ENCODE peak calls at places on chromosomes 11 and 22, in five cellular contexts. J is lower leg skin, A is body of pancreas, F is IMR-90, S is ovary. Y is an unnamed sample.

GRCh38 chr22:28450109-28450508 is 229.5 kb downstream of the TTC28 start:
- DNase-seq in J (no peak), A (no peak), F (peak), S (no peak), Y (no peak)

GRCh38 chr22:20524004-20524481 is 16.6 kb downstream of the MED15 start:
- DNase-seq in J (no peak), A (no peak), F (peak), S (no peak), Y (no peak)

GRCh38 chr22:43820671-43821305 is 8.7 kb upstream of the EFCAB6 start:
- DNase-seq in J (no peak), A (no peak), F (no peak), S (no peak), Y (no peak)

GRCh38 chr11:133040289-133040893 is 491.9 kb downstream of the OPCML start:
- DNase-seq in J (no peak), A (no peak), F (peak), S (no peak), Y (no peak)

GRCh38 chr11:72328366-72329224 is 84.6 kb upstream of the PHOX2A start:
- DNase-seq in J (no peak), A (no peak), F (peak), S (no peak), Y (no peak)

GRCh38 chr11:116948375-116948774 is 111.0 kb upstream of the APOA1 start:
- DNase-seq in J (no peak), A (no peak), F (peak), S (no peak), Y (no peak)

GRCh38 chr11:11396290-11397042 is 43.4 kb upstream of the CSNK2A3 start:
- DNase-seq in J (no peak), A (no peak), F (peak), S (no peak), Y (no peak)

GRCh38 chr11:34379081-34379480 is 21.3 kb upstream of the ABTB2 start:
- DNase-seq in J (no peak), A (no peak), F (peak), S (no peak), Y (no peak)

GRCh38 chr11:34305095-34305692 is 52.6 kb downstream of the ABTB2 start:
- DNase-seq in J (no peak), A (no peak), F (peak), S (no peak), Y (no peak)

GRCh38 chr22:22230438-22230837 is 14.1 kb upstream of the VPREB1 start:
- DNase-seq in J (no peak), A (no peak), F (no peak), S (no peak), Y (no peak)

GRCh38 chr22:30178180-30179126 is 68.1 kb downstream of the LIF start:
- DNase-seq in J (no peak), A (peak), F (no peak), S (no peak), Y (no peak)

GRCh38 chr22:29478326-29479276 is 1.4 kb upstream of the NEFH start:
- DNase-seq in J (no peak), A (peak), F (no peak), S (peak), Y (no peak)

GRCh38 chr22:29026579-29026978 is 35.1 kb downstream of the C22orf31 start:
- DNase-seq in J (no peak), A (no peak), F (no peak), S (no peak), Y (no peak)

GRCh38 chr11:16001044-16001568 is 355.2 kb downstream of the SOX6 start:
- DNase-seq in J (no peak), A (no peak), F (no peak), S (no peak), Y (no peak)

GRCh38 chr22:18091916-18092526 is 14.2 kb downstream of the PEX26 start:
- DNase-seq in J (peak), A (peak), F (peak), S (peak), Y (peak)

GRCh38 chr11:79686703-79687419 is 246.0 kb upstream of the TENM4 start:
- DNase-seq in J (no peak), A (no peak), F (no peak), S (no peak), Y (no peak)

GRCh38 chr11:2929880-2930704 is 872 bp upstream of the PHLDA2 start:
- DNase-seq in J (no peak), A (peak), F (peak), S (peak), Y (peak)

GRCh38 chr22:37229805-37230672 is 14.0 kb downstream of the RAC2 start:
- DNase-seq in J (peak), A (no peak), F (peak), S (no peak), Y (peak)

GRCh38 chr11:31804439-31805036 is 6.6 kb downstream of the PAX6 start:
- DNase-seq in J (no peak), A (no peak), F (no peak), S (no peak), Y (peak)

GRCh38 chr11:8066036-8066910 is 14.7 kb upstream of the TUB start:
- DNase-seq in J (no peak), A (no peak), F (no peak), S (no peak), Y (no peak)

GRCh38 chr11:47415091-47415854 is 6.9 kb downstream of the SLC39A13 start:
- DNase-seq in J (no peak), A (no peak), F (no peak), S (peak), Y (no peak)

GRCh38 chr11:47413351-47413750 is 5.0 kb downstream of the SLC39A13 start:
- DNase-seq in J (no peak), A (no peak), F (no peak), S (no peak), Y (no peak)

GRCh38 chr11:47414685-47415070 is 6.3 kb downstream of the SLC39A13 start:
- DNase-seq in J (no peak), A (no peak), F (no peak), S (no peak), Y (no peak)

GRCh38 chr11:47412152-47412746 is 3.9 kb downstream of the SLC39A13 start:
- DNase-seq in J (no peak), A (peak), F (peak), S (peak), Y (peak)

DNA sequence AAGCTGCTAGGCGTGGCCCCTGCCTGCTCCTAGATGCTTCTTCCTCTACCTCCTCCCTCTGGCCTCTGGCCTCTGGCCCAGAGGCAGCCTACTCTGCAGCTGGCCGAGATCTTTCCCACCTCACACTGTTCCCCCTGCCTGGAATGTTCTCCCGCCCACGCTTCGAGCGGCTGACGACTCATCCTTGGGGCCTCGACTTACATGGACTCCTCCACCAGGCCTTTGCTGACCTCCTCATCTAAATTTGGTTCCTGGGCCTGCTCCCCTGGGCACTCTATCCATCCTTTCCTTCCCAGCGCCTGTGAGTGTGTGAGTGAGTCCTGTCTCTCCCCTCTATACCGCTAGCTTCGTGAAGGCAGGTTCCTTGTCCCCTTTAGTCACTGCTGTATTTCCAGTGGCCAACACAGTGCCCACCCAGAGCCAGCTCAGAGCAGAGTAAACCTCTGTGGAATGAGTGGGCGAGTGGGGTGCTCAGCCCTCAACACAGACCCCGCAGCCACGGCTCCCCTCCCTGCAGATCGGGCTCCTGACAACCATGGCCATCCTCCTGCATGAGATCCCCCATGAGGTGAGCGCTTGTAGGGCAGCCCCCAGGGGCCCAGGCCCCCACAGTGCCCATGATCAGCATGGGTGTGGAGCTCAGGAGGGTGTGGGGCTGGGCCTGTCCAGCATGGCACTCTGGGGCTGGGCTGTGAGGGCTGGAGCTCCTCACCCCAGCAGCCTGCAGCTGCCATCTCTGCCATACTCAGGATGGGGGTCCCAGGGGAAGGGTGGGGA is 5.7 kb downstream of the SLC39A13 start:
- DNase-seq in J (no peak), A (no peak), F (peak), S (peak), Y (peak)
- TF ChIP-seq POLR2A in J (no peak), A (no peak), F (no peak), S (no peak), Y (no peak)

GRCh38 chr11:1750481-1750839 is at the start of gene IFITM10:
- DNase-seq in J (no peak), A (no peak), F (no peak), S (no peak), Y (no peak)
- TF ChIP-seq POLR2A in J (no peak), A (no peak), F (no peak), S (no peak), Y (no peak)

DNA sequence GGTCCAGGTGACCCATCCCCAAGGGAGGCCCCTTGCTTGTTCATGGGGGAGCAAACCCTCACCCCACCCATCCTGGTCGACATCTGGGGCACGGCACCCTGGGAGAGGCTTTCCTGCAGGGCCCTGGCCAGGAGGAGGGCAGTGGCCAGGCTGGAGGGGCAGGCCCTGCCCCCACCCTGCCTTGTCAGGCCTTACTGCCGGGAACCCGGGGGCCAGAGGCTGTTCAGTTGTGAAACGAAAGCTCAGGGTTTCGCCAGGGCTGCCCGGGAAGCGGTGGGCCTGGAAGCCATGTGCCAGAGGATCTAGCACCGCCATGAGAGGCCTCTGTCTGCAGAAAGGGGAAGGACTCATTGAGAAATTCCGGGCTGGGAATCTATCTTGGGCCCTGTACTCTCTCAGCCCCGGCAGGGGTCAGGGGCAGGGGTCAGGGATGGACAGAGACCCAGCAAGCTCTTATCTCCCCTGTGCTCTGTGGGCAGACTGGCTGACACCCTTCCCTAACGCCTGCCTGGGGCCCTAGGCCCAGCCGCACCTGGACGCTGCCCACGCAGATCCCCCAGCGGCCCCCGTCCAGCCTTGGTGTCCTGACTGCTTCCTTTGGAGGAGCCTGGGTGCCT is 6.3 kb downstream of the PIM3 start:
- DNase-seq in J (peak), A (peak), F (no peak), S (peak), Y (peak)
- TF ChIP-seq POLR2A in J (no peak), A (no peak), F (peak), S (no peak), Y (no peak)

GRCh38 chr11:65894034-65894591 is 3.6 kb downstream of the CCDC85B start:
- DNase-seq in J (no peak), A (no peak), F (no peak), S (no peak), Y (peak)
- TF ChIP-seq POLR2A in J (no peak), A (no peak), F (peak), S (no peak), Y (peak)

GRCh38 chr11:128261011-128261421 is 326.3 kb downstream of the ETS1 start:
- DNase-seq in J (no peak), A (no peak), F (no peak), S (no peak), Y (no peak)
- TF ChIP-seq POLR2A in J (no peak), A (no peak), F (no peak), S (no peak), Y (no peak)

DNA sequence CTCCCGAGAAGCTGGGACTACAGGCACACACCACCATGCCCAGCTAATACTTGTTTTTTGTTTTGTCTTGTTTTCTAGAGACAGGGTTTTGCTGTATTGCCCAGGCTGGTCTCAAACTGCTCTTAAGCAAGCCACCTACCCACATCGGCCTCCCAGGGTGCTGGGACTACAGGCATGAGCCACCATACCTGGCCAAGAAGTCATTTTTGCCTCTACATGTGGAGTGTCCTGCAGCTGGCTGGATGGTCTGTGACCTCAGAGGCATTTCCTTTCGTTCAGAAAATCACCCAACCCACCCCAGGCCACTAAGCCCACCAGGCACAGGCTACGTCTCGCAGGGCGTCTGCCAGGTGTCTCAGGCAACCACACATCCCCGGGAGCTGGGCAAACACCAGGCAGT is 12.8 kb downstream of the SHANK2 start:
- DNase-seq in J (no peak), A (no peak), F (no peak), S (no peak), Y (no peak)
- TF ChIP-seq POLR2A in J (no peak), A (no peak), F (no peak), S (no peak), Y (no peak)

DNA sequence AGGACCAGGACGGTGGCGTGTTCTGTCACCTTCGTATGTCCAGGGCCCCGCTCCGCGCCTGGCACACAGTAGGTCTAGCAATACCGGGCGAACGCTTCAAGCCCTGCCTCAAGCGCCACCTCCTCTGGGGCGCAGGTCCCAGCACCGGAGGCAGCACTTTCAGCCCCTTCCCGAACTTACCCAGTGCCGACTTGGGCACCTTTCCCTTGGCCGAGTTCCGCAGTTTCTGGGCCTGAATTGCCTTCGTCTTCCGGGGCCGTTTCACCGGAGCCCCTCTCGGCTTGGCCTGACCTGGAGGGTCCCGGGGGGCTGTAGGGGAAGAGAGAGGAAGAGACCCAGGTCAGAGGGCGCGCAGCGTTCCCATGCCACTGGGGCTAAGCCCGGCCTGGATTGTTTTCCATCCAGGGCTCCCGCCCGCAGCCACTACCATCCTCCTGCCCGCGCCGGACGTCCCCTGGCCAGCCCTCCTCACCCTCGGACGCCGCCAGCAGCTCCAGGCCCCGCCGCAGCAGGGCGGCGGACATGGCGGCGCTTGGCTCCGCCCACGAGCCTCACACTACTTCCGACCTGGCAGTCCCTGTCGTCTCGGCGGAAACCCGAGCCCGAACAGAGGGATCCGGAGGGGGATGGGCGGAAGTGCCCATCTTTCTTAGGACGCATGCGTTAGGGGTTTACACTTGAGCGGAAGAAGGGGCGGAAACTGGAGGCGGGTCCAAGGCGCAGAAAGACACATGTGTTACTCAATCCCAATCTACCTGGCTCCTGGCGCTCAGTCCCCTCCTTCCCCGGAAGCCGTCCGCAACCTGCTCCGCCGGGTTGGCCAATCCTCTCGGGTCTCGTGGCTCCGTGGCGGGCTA is at the start of gene RPS19BP1:
- DNase-seq in J (peak), A (peak), F (peak), S (peak), Y (peak)
- TF ChIP-seq POLR2A in J (peak), A (peak), F (peak), S (peak), Y (peak)

GRCh38 chr11:108498046-108498815 is at the start of gene POGLUT3:
- DNase-seq in J (peak), A (peak), F (peak), S (peak), Y (peak)
- TF ChIP-seq POLR2A in J (no peak), A (no peak), F (no peak), S (peak), Y (peak)

GRCh38 chr11:77637345-77638165 is at the start of gene CLNS1A:
- DNase-seq in J (peak), A (peak), F (peak), S (peak), Y (peak)
- TF ChIP-seq POLR2A in J (peak), A (peak), F (peak), S (peak), Y (no peak)